ENCODE peak calls at places on chromosomes 4 and X, in five cellular contexts. C is AG09309, T is heart right ventricle, V is mucosa of descending colon, K is brain microvascular endothelial cell. O is an unnamed sample.

GRCh38 chrX:63889001-63889400 is 104.0 kb upstream of the ARHGEF9 start:
- DNase-seq in C (peak; percentile 0), T (no peak), V (no peak), K (peak; percentile 52), O (no peak)

GRCh38 chr4:40149960-40150385 is 46.9 kb upstream of the RHOH start:
- DNase-seq in C (peak; percentile 23), T (peak; percentile 64), V (no peak), K (peak; percentile 57), O (peak; percentile 36)

GRCh38 chr4:142293536-142293935 is 552.6 kb downstream of the INPP4B start:
- DNase-seq in C (no peak), T (no peak), V (no peak), K (peak; percentile 56), O (no peak)

GRCh38 chrX:10071451-10072163 is 85.2 kb upstream of the CLCN4 start:
- DNase-seq in C (no peak), T (no peak), V (no peak), K (no peak), O (no peak)

GRCh38 chrX:144253356-144253755 is 369.5 kb downstream of the UBE2NL start:
- DNase-seq in C (no peak), T (no peak), V (no peak), K (no peak), O (no peak)

GRCh38 chrX:40174594-40175415 is 77.0 kb upstream of the BCOR start:
- DNase-seq in C (no peak), T (no peak), V (peak; percentile 71), K (peak; percentile 48), O (peak; percentile 74)

GRCh38 chrX:2540426-2540942 is 39.7 kb upstream of the DHRSX start:
- DNase-seq in C (no peak), T (no peak), V (no peak), K (no peak), O (no peak)

GRCh38 chr4:77433102-77433733 is 172.4 kb upstream of the CXCL13 start:
- DNase-seq in C (no peak), T (peak; percentile 23), V (no peak), K (peak; percentile 51), O (no peak)

GRCh38 chrX:131727778-131728177 is 183.9 kb downstream of the OR13H1 start:
- DNase-seq in C (no peak), T (no peak), V (no peak), K (no peak), O (no peak)

GRCh38 chr4:77636902-77637301 is 31.3 kb downstream of the CXCL13 start:
- DNase-seq in C (peak; percentile 20), T (no peak), V (peak; percentile 61), K (peak; percentile 93), O (no peak)

GRCh38 chr4:100414016-100414790 is 103.6 kb downstream of the EMCN start:
- DNase-seq in C (no peak), T (no peak), V (no peak), K (no peak), O (no peak)

GRCh38 chrX:70479197-70479969 is 34.7 kb downstream of the DLG3 start:
- DNase-seq in C (peak; percentile 44), T (no peak), V (no peak), K (peak; percentile 54), O (no peak)

GRCh38 chr4:165874799-165875371 is 1.8 kb downstream of the TLL1 start:
- DNase-seq in C (no peak), T (peak; percentile 25), V (peak; percentile 24), K (no peak), O (peak; percentile 46)

GRCh38 chrX:31429915-31430314 is 358.1 kb upstream of the FTHL17 start:
- DNase-seq in C (no peak), T (no peak), V (no peak), K (no peak), O (no peak)

GRCh38 chr4:173505924-173506779 is 23.9 kb downstream of the HAND2 start:
- DNase-seq in C (no peak), T (peak; percentile 66), V (peak; percentile 74), K (peak; percentile 33), O (peak; percentile 82)
- TF ChIP-seq CTCF in C (peak; percentile 91), T (peak; percentile 77), V (peak; percentile 48), K (peak; percentile 85), O (peak; percentile 56)

DNA sequence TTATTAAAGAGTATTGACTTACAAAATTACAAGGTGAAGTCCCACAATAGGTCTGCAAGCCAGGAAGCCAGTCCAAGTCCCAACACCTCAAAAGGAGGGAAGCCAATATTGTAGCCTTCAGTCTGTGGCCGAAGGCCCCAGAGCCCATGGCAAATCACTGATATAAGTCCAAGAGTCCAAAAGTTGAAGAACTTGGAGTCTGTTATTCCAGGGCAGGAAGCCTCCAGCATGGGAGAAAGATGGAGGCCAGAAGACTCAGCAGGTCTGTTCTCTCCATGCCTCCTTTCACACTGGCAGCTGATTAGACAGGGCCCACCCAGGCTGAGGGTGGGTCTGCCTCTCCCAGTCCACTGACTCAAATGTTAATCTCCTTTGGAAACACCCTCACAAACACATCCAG is 18.1 kb downstream of the TDO2 start:
- DNase-seq in C (no peak), T (no peak), V (no peak), K (no peak), O (no peak)
- TF ChIP-seq CTCF in C (no peak), T (no peak), V (no peak), K (no peak), O (no peak)

DNA sequence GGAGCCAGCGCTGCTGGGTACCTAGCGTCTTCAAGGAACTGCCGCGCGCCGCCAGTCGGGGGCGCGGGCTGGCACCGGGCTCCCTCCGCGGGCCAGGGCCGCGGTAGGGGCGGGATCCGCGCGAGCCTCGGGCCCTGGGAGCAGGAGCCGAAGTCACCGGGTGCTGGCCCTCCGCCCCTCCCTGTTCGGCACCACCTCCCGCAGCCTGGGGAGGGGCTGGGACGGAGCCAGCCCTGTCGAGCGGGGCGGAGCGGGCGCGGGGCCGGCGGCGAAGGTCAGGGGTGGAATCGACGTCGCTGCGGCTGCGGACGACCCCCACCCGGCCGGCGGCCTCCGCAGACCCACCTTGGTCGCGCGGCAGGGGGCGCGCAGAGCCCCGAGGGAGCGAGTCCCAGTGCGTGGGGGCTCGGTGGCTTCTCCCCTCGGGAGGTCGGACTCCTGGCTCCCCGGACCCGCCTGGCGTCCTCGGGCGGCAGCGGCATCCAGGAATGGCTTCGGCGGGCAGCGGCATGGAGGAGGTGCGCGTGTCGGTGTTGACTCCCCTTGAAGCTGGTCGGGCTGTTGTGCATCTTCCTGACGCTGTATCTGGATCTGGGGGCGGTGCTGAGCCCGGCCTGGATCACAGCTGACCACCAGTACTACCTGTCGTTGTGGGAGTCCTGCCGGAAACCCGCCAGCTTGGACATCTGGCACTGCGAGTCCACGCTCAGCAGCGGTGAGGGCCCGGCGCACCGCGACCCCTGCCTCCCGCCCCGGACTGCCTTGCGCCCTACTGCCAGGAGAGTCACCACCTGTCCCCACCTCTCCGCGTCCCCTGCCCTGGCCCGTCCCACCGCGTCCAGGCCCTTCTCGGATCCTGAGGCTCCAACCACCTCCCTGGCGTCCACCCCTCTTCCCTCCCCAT is 50.5 kb upstream of the FAM47C start:
- DNase-seq in C (no peak), T (no peak), V (peak; percentile 27), K (no peak), O (peak; percentile 45)
- TF ChIP-seq CTCF in C (no peak), T (peak; percentile 7), V (no peak), K (peak; percentile 24), O (peak; percentile 11)

GRCh38 chr4:122930877-122931276 is 8.5 kb upstream of the NUDT6 start:
- DNase-seq in C (no peak), T (no peak), V (no peak), K (no peak), O (no peak)
- TF ChIP-seq CTCF in C (peak; percentile 21), T (peak; percentile 61), V (peak; percentile 13), K (peak; percentile 11), O (peak; percentile 56)

GRCh38 chrX:38175140-38175539 is 45.5 kb downstream of the SRPX start:
- DNase-seq in C (no peak), T (no peak), V (peak; percentile 34), K (peak; percentile 9), O (peak; percentile 27)
- TF ChIP-seq CTCF in C (peak; percentile 57), T (peak; percentile 28), V (peak; percentile 25), K (peak; percentile 69), O (peak; percentile 27)

GRCh38 chrX:38282044-38282443 is 45.3 kb downstream of the RPGR start:
- DNase-seq in C (no peak), T (peak; percentile 4), V (no peak), K (no peak), O (no peak)
- TF ChIP-seq CTCF in C (peak; percentile 58), T (peak; percentile 35), V (no peak), K (peak; percentile 76), O (no peak)